ENCODE peak calls at places on chromosomes 1 and 21, in five cellular contexts. One of them, this sample, is unnamed.

GRCh38 chr1:180167021-180167701 is 12.5 kb downstream of the QSOX1 start:
- DNase-seq in mammary epithelial cell: no peak
- DNase-seq in esophagus muscularis mucosa: no peak
- DNase-seq in AG10803: no peak
- DNase-seq in kidney epithelial cell: no peak
- DNase-seq in this sample: no peak

GRCh38 chr1:20624709-20625108 is 8.5 kb upstream of the PINK1 start:
- DNase-seq in mammary epithelial cell: no peak
- DNase-seq in esophagus muscularis mucosa: no peak
- DNase-seq in AG10803: no peak
- DNase-seq in kidney epithelial cell: no peak
- DNase-seq in this sample: no peak

GRCh38 chr1:82343381-82343780 is 542.6 kb downstream of the ADGRL2 start:
- DNase-seq in mammary epithelial cell: no peak
- DNase-seq in esophagus muscularis mucosa: no peak
- DNase-seq in AG10803: no peak
- DNase-seq in kidney epithelial cell: no peak
- DNase-seq in this sample: no peak

GRCh38 chr1:23558140-23558871 is 995 bp downstream of the ID3 start:
- DNase-seq in mammary epithelial cell: no peak
- DNase-seq in esophagus muscularis mucosa: no peak
- DNase-seq in AG10803: peak
- DNase-seq in kidney epithelial cell: no peak
- DNase-seq in this sample: peak

GRCh38 chr1:180503274-180503862 is 991 bp upstream of the ACBD6 start:
- DNase-seq in mammary epithelial cell: no peak
- DNase-seq in esophagus muscularis mucosa: no peak
- DNase-seq in AG10803: peak
- DNase-seq in kidney epithelial cell: no peak
- DNase-seq in this sample: peak

GRCh38 chr1:221998186-221998612 is 256.3 kb upstream of the DUSP10 start:
- DNase-seq in mammary epithelial cell: no peak
- DNase-seq in esophagus muscularis mucosa: peak
- DNase-seq in AG10803: no peak
- DNase-seq in kidney epithelial cell: no peak
- DNase-seq in this sample: no peak

GRCh38 chr1:227934476-227935313 is 13.0 kb downstream of the WNT9A start:
- DNase-seq in mammary epithelial cell: peak
- DNase-seq in esophagus muscularis mucosa: no peak
- DNase-seq in AG10803: peak
- DNase-seq in kidney epithelial cell: peak
- DNase-seq in this sample: peak

GRCh38 chr1:62407398-62408009 is 29.3 kb upstream of the USP1 start:
- DNase-seq in mammary epithelial cell: peak
- DNase-seq in esophagus muscularis mucosa: no peak
- DNase-seq in AG10803: peak
- DNase-seq in kidney epithelial cell: no peak
- DNase-seq in this sample: peak

GRCh38 chr1:155174334-155175280 is 958 bp downstream of the TRIM46 start:
- DNase-seq in mammary epithelial cell: no peak
- DNase-seq in esophagus muscularis mucosa: peak
- DNase-seq in AG10803: no peak
- DNase-seq in kidney epithelial cell: no peak
- DNase-seq in this sample: no peak

GRCh38 chr21:42313501-42313969 is 1.7 kb downstream of the TFF3 start:
- DNase-seq in mammary epithelial cell: no peak
- DNase-seq in esophagus muscularis mucosa: no peak
- DNase-seq in AG10803: no peak
- DNase-seq in kidney epithelial cell: no peak
- DNase-seq in this sample: no peak

DNA sequence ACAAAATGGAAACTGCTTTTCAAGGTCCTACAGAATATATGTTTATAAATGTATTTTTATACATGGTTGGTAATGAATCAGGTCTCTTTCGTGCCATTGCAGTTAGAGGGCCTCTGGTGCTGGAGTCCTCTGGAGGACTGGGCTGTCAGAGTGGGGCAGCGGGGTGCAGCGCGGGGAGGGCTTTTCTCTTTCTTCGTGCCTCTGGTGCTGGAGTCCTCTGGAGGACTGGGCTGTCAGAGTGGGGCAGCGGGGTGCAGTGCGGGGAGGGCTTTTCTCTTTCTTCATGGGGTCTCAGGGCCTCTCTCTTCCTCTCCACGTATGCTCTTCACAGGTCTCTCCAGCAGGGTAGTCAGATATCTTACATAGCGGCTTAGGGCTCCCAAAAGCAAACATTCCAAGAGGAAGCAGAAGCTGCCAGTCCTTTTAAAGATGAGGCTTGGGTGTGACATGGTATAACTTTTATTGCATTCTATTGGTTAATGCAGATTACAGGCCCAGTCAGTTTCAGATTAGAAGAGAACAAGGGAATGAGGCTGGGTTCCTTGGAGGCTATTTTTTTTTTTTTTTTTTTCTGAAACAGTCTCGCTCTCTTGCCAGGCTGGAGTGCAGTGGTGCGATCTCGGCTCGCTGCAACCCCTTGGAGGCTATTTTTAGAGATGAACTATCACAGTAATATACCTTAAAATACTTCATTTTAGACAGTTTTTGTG is 13.1 kb downstream of the SDCCAG8 start:
- DNase-seq in mammary epithelial cell: no peak
- DNase-seq in esophagus muscularis mucosa: no peak
- DNase-seq in AG10803: no peak
- DNase-seq in kidney epithelial cell: no peak
- DNase-seq in this sample: no peak
- H3K4me3 ChIP-seq in mammary epithelial cell: no peak
- H3K4me3 ChIP-seq in esophagus muscularis mucosa: no peak
- H3K4me3 ChIP-seq in AG10803: no peak
- H3K4me3 ChIP-seq in kidney epithelial cell: no peak
- H3K4me3 ChIP-seq in this sample: no peak

GRCh38 chr1:14100444-14100843 is 400.5 kb downstream of the PRDM2 start:
- DNase-seq in mammary epithelial cell: no peak
- DNase-seq in esophagus muscularis mucosa: peak
- DNase-seq in AG10803: no peak
- DNase-seq in kidney epithelial cell: no peak
- DNase-seq in this sample: no peak

GRCh38 chr1:14090531-14090930 is 390.5 kb downstream of the PRDM2 start:
- DNase-seq in mammary epithelial cell: no peak
- DNase-seq in esophagus muscularis mucosa: no peak
- DNase-seq in AG10803: no peak
- DNase-seq in kidney epithelial cell: no peak
- DNase-seq in this sample: no peak

GRCh38 chr1:14090062-14090461 is 390.1 kb downstream of the PRDM2 start:
- DNase-seq in mammary epithelial cell: no peak
- DNase-seq in esophagus muscularis mucosa: no peak
- DNase-seq in AG10803: no peak
- DNase-seq in kidney epithelial cell: no peak
- DNase-seq in this sample: no peak

GRCh38 chr1:14100916-14101315 is 400.9 kb downstream of the PRDM2 start:
- DNase-seq in mammary epithelial cell: no peak
- DNase-seq in esophagus muscularis mucosa: peak
- DNase-seq in AG10803: no peak
- DNase-seq in kidney epithelial cell: no peak
- DNase-seq in this sample: no peak

GRCh38 chr1:14095001-14095400 is 395.0 kb downstream of the PRDM2 start:
- DNase-seq in mammary epithelial cell: peak
- DNase-seq in esophagus muscularis mucosa: peak
- DNase-seq in AG10803: peak
- DNase-seq in kidney epithelial cell: no peak
- DNase-seq in this sample: peak
- TF ChIP-seq CTCF in mammary epithelial cell: peak
- TF ChIP-seq CTCF in esophagus muscularis mucosa: peak
- TF ChIP-seq CTCF in AG10803: peak
- TF ChIP-seq CTCF in kidney epithelial cell: peak
- TF ChIP-seq CTCF in this sample: peak

DNA sequence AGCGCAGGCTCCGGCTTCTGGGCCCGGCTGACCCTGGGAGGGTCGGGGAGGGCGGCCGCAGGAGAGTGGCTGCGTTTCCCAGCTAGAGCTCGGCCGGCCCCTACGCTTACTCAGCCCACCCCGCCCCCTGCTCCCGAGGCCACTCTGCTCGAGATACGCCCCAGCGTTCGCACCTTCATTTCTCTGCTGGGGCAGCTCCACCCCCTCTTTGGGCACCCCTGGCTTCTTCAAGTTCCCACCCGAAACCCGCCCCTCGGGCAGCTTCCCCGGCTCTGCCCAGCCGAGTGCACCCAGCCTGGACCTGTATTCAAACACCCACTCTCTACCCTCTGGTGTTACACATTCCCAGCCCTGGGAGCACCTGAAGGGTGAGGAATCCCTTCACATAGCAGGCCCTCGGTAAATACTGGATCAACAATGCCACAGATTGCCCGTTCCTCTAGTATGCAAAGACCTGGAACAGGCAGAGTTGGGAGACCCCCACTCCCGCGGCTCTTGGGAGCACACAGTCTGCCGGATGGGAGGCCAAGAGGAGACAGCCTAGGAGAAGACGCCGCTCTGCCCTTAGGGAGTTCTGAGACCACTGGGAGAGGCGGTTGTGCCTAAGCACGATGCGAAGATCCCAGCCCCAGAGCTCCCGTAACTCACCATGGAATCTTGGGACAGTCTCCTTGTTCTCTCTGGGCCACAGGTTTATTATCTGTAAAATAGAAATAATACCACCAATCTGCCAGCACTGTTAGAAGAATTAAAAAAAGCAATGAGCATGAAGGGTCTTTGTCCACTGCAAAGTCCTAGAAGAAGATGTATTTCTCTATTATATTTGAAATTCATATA is 566 bp upstream of the PAQR7 start:
- DNase-seq in mammary epithelial cell: no peak
- DNase-seq in esophagus muscularis mucosa: no peak
- DNase-seq in AG10803: no peak
- DNase-seq in kidney epithelial cell: no peak
- DNase-seq in this sample: peak
- H3K4me3 ChIP-seq in mammary epithelial cell: peak
- H3K4me3 ChIP-seq in esophagus muscularis mucosa: peak
- H3K4me3 ChIP-seq in AG10803: peak
- H3K4me3 ChIP-seq in kidney epithelial cell: peak
- H3K4me3 ChIP-seq in this sample: peak

GRCh38 chr21:34092241-34092921 is 19.0 kb downstream of the MRPS6 start:
- DNase-seq in mammary epithelial cell: no peak
- DNase-seq in esophagus muscularis mucosa: no peak
- DNase-seq in AG10803: no peak
- DNase-seq in kidney epithelial cell: no peak
- DNase-seq in this sample: no peak

GRCh38 chr21:34091032-34091431 is 17.7 kb downstream of the MRPS6 start:
- DNase-seq in mammary epithelial cell: no peak
- DNase-seq in esophagus muscularis mucosa: no peak
- DNase-seq in AG10803: no peak
- DNase-seq in kidney epithelial cell: no peak
- DNase-seq in this sample: no peak

GRCh38 chr21:34091607-34092006 is 18.2 kb downstream of the MRPS6 start:
- DNase-seq in mammary epithelial cell: no peak
- DNase-seq in esophagus muscularis mucosa: no peak
- DNase-seq in AG10803: no peak
- DNase-seq in kidney epithelial cell: no peak
- DNase-seq in this sample: no peak

GRCh38 chr21:34093083-34093482 is 19.7 kb downstream of the MRPS6 start:
- DNase-seq in mammary epithelial cell: no peak
- DNase-seq in esophagus muscularis mucosa: no peak
- DNase-seq in AG10803: peak
- DNase-seq in kidney epithelial cell: no peak
- DNase-seq in this sample: no peak

DNA sequence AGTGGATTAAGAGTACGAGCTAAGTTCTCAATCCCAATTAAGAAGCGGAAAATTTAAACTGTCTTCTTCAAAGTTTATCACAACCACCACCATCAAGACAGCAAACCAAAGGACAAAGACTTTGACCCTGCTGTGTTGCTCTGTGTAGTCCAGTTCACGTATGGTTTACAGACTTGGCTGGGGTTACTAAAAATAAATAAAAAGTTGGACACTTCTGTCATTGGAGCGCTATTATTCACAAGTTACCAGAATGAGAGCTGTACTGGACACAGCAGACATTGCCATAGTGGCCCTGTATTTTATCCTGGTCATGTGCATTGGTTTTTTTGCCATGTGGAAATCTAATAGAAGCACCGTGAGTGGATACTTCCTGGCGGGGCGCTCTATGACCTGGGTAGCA is 21.6 kb downstream of the MRPS6 start:
- DNase-seq in mammary epithelial cell: no peak
- DNase-seq in esophagus muscularis mucosa: no peak
- DNase-seq in AG10803: no peak
- DNase-seq in kidney epithelial cell: no peak
- DNase-seq in this sample: no peak
- TF ChIP-seq CTCF in mammary epithelial cell: no peak
- TF ChIP-seq CTCF in esophagus muscularis mucosa: no peak
- TF ChIP-seq CTCF in AG10803: no peak
- TF ChIP-seq CTCF in kidney epithelial cell: no peak
- TF ChIP-seq CTCF in this sample: no peak

GRCh38 chr1:234656981-234657651 is 47.1 kb upstream of the IRF2BP2 start:
- DNase-seq in mammary epithelial cell: peak
- DNase-seq in esophagus muscularis mucosa: peak
- DNase-seq in AG10803: peak
- DNase-seq in kidney epithelial cell: peak
- DNase-seq in this sample: peak
- H3K4me3 ChIP-seq in mammary epithelial cell: peak
- H3K4me3 ChIP-seq in esophagus muscularis mucosa: no peak
- H3K4me3 ChIP-seq in AG10803: no peak
- H3K4me3 ChIP-seq in kidney epithelial cell: no peak
- H3K4me3 ChIP-seq in this sample: peak

GRCh38 chr1:247923941-247924340 is 748 bp upstream of the OR2AJ1 start:
- DNase-seq in mammary epithelial cell: no peak
- DNase-seq in esophagus muscularis mucosa: no peak
- DNase-seq in AG10803: no peak
- DNase-seq in kidney epithelial cell: no peak
- DNase-seq in this sample: no peak
- TF ChIP-seq CTCF in mammary epithelial cell: no peak
- TF ChIP-seq CTCF in esophagus muscularis mucosa: no peak
- TF ChIP-seq CTCF in AG10803: no peak
- TF ChIP-seq CTCF in kidney epithelial cell: no peak
- TF ChIP-seq CTCF in this sample: no peak

GRCh38 chr1:36322786-36323635 is 434 bp downstream of the EVA1B start:
- DNase-seq in mammary epithelial cell: peak
- DNase-seq in esophagus muscularis mucosa: no peak
- DNase-seq in AG10803: peak
- DNase-seq in kidney epithelial cell: no peak
- DNase-seq in this sample: no peak

GRCh38 chr1:36322085-36322785 is 1.2 kb downstream of the EVA1B start:
- DNase-seq in mammary epithelial cell: no peak
- DNase-seq in esophagus muscularis mucosa: no peak
- DNase-seq in AG10803: peak
- DNase-seq in kidney epithelial cell: no peak
- DNase-seq in this sample: no peak

GRCh38 chr1:36321119-36321951 is 2.1 kb downstream of the EVA1B start:
- DNase-seq in mammary epithelial cell: no peak
- DNase-seq in esophagus muscularis mucosa: no peak
- DNase-seq in AG10803: peak
- DNase-seq in kidney epithelial cell: no peak
- DNase-seq in this sample: no peak

GRCh38 chr1:36320291-36320758 is 3.1 kb downstream of the EVA1B start:
- DNase-seq in mammary epithelial cell: no peak
- DNase-seq in esophagus muscularis mucosa: no peak
- DNase-seq in AG10803: no peak
- DNase-seq in kidney epithelial cell: no peak
- DNase-seq in this sample: no peak

DNA sequence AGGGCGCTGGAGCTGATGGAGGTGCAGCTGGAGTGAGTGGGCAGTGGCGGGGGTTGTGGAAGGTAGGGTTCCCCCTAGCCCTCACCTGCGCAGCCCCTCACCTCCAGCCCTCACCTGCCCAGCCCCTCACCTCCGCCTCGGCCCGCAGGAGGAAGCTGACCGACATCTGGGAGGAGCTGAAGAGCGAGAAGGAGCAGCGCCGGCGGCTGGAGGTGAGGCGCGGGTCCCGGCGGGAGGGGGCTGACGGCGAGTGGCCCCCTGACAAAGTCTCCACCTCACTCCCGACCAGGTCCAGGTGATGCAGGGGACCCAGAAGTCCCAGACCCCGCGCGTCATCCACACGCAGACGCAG is 2.7 kb downstream of the EVA1B start:
- DNase-seq in mammary epithelial cell: no peak
- DNase-seq in esophagus muscularis mucosa: no peak
- DNase-seq in AG10803: no peak
- DNase-seq in kidney epithelial cell: no peak
- DNase-seq in this sample: no peak
- H3K4me3 ChIP-seq in mammary epithelial cell: no peak
- H3K4me3 ChIP-seq in esophagus muscularis mucosa: peak
- H3K4me3 ChIP-seq in AG10803: peak
- H3K4me3 ChIP-seq in kidney epithelial cell: no peak
- H3K4me3 ChIP-seq in this sample: no peak